ENCODE peak calls at places on chromosome 5, in seven cellular contexts. V is stomach, O is tibial artery, C is AG04450, B is AG09309, J is choroid plexus epithelial cell, E is MM.1S. I is an unnamed sample.

GRCh38 chr5:56668996-56669395 is 146.4 kb upstream of the MAP3K1 start:
- DNase-seq in V (no peak), O (no peak), C (no peak), B (no peak), J (no peak), E (no peak), I (no peak)

GRCh38 chr5:120767171-120767820 is 303.2 kb downstream of the PRR16 start:
- DNase-seq in V (no peak), O (no peak), C (peak), B (peak), J (peak), E (no peak), I (no peak)

GRCh38 chr5:135569755-135570452 is 8.9 kb downstream of the CXCL14 start:
- DNase-seq in V (peak), O (peak), C (no peak), B (no peak), J (peak), E (peak), I (no peak)

GRCh38 chr5:139140631-139141071 is 57.5 kb downstream of the SIL1 start:
- DNase-seq in V (no peak), O (peak), C (no peak), B (no peak), J (peak), E (peak), I (no peak)

GRCh38 chr5:145988993-145989392 is 52.6 kb downstream of the SH3RF2 start:
- DNase-seq in V (no peak), O (no peak), C (no peak), B (no peak), J (no peak), E (no peak), I (no peak)

GRCh38 chr5:125338804-125339203 is 592.4 kb upstream of the ZNF608 start:
- DNase-seq in V (no peak), O (no peak), C (no peak), B (no peak), J (no peak), E (no peak), I (no peak)

GRCh38 chr5:79225026-79225425 is 10.9 kb upstream of the JMY start:
- DNase-seq in V (no peak), O (no peak), C (peak), B (no peak), J (no peak), E (no peak), I (no peak)

GRCh38 chr5:72191404-72191803 is 84.1 kb downstream of the MAP1B start:
- DNase-seq in V (no peak), O (no peak), C (no peak), B (no peak), J (no peak), E (no peak), I (no peak)

GRCh38 chr5:123176938-123177275 is 87.9 kb downstream of the PRDM6 start:
- DNase-seq in V (no peak), O (no peak), C (no peak), B (no peak), J (no peak), E (no peak), I (no peak)

DNA sequence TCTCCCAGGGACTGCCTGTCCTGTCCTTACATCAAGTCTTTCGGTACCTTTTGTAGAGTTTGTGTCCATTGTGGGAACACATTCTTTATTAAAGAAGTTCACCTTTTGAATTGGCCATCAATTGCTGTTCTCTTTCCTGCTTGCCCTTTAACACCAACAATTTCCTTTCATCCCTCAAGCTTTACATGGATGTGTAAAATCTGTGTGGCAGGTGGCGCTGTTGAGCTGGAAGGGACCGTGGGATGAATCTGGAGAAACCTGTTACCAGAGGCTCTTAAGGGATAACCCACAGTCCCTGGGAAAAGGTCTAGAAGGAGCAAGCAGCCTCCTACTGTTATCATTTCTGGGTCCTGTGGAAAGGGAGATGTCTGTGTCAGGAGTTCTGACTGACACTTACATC is 7.9 kb upstream of the ZFP62 start:
- DNase-seq in V (peak), O (peak), C (peak), B (peak), J (peak), E (peak), I (peak)
- TF ChIP-seq CTCF in V (no peak), O (peak), C (peak), B (peak), J (peak), E (peak), I (peak)

GRCh38 chr5:116574682-116575634 is at the start of gene SEMA6A:
- DNase-seq in V (peak), O (peak), C (peak), B (peak), J (peak), E (peak), I (peak)
- TF ChIP-seq CTCF in V (no peak), O (peak), C (no peak), B (no peak), J (no peak), E (no peak), I (no peak)

GRCh38 chr5:6675784-6676499 is 37.3 kb upstream of the TENT4A start:
- DNase-seq in V (no peak), O (no peak), C (no peak), B (no peak), J (no peak), E (no peak), I (no peak)
- TF ChIP-seq CTCF in V (no peak), O (no peak), C (no peak), B (no peak), J (peak), E (peak), I (no peak)

DNA sequence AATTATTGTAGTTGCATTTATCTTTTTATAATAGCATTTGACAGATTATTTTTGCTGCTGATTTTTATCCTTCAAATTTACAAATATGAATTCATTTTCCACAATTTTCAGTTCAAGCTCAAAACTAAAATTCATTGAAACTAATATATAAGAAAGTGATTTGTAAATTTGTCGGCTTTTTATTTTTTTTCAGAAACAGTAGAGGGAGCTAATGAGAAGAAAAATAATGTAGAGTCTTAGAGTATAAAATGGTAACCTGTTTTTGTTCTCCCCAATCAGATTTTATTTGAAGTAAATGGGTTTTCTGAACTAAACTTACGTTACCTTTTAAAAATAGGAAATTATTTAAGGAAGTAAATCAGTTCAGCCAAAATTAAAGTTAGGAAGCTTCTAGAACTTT is 19.2 kb downstream of the PRRC1 start:
- DNase-seq in V (no peak), O (no peak), C (no peak), B (no peak), J (peak), E (peak), I (no peak)
- TF ChIP-seq CTCF in V (no peak), O (no peak), C (peak), B (no peak), J (peak), E (peak), I (no peak)

GRCh38 chr5:149836451-149837139 is 106.5 kb downstream of the PPARGC1B start:
- DNase-seq in V (no peak), O (no peak), C (no peak), B (no peak), J (no peak), E (no peak), I (peak)

GRCh38 chr5:149839761-149840160 is 104.8 kb downstream of the PDE6A start:
- DNase-seq in V (no peak), O (no peak), C (no peak), B (no peak), J (peak), E (no peak), I (no peak)

GRCh38 chr5:149840226-149840825 is 104.3 kb downstream of the PDE6A start:
- DNase-seq in V (no peak), O (no peak), C (no peak), B (no peak), J (peak), E (no peak), I (no peak)

GRCh38 chr5:149838881-149839739 is 105.5 kb downstream of the PDE6A start:
- DNase-seq in V (peak), O (no peak), C (no peak), B (no peak), J (peak), E (no peak), I (no peak)

DNA sequence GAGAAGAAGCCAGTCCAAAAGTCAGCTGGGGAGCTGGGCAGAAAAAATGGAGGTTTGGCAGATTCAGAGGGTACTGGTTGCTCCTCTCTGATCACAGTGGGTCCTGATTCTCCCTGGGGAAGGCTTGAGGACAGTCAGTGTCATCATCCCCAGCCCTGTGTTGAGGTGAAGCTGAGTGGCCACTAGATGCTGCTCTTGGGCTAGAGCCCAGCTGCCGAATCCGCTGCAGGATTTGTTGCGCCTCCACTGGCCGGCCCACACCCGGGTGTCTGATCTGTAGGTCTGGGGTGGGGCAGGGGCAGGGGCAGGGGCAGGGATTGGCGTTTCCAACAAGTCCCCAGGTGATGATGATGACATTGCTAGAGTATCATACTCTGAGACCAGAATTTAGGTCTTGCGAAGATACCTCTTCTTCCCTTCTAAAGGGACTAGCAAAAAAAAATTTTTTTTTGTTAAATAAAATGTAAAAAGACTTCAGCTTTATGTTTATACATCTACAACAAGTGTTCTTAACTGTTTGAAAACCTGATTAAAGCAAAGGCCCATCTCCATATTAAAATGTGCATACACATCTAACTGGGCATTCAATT is 106.8 kb downstream of the PDE6A start:
- DNase-seq in V (peak), O (no peak), C (peak), B (peak), J (peak), E (no peak), I (no peak)
- TF ChIP-seq CTCF in V (no peak), O (peak), C (peak), B (peak), J (peak), E (no peak), I (no peak)

I was measured in GM10248.